ENCODE peak calls at places on chromosomes 3 and 15, in six cellular contexts. One of them, this sample, is unnamed.

GRCh38 chr3:160210799-160211221 is 14.4 kb upstream of the C3orf80 start:
- DNase-seq in NCI-H1092 treated with DMSO at 0.1 percent for 48 hours: no peak
- DNase-seq in A549: no peak
- DNase-seq in stromal cell of bone marrow: peak; percentile 54
- DNase-seq in MCF 10A: peak; percentile 56
- DNase-seq in natural killer cell: no peak
- DNase-seq in this sample: no peak

GRCh38 chr3:116444819-116445290 is 432 bp downstream of the LSAMP start:
- DNase-seq in natural killer cell: no peak
- DNase-seq in NCI-H1092 treated with DMSO at 0.1 percent for 48 hours: no peak
- DNase-seq in MCF 10A: no peak
- DNase-seq in A549: no peak
- DNase-seq in stromal cell of bone marrow: no peak
- DNase-seq in this sample: no peak

GRCh38 chr3:66095295-66096001 is 56.7 kb upstream of the MAGI1 start:
- DNase-seq in NCI-H1092 treated with DMSO at 0.1 percent for 48 hours: no peak
- DNase-seq in natural killer cell: no peak
- DNase-seq in stromal cell of bone marrow: peak; percentile 54
- DNase-seq in MCF 10A: no peak
- DNase-seq in A549: no peak
- DNase-seq in this sample: no peak

GRCh38 chr3:31364711-31365110 is 168.0 kb upstream of the STT3B start:
- DNase-seq in natural killer cell: no peak
- DNase-seq in NCI-H1092 treated with DMSO at 0.1 percent for 48 hours: no peak
- DNase-seq in MCF 10A: no peak
- DNase-seq in stromal cell of bone marrow: peak; percentile 54
- DNase-seq in A549: no peak
- DNase-seq in this sample: no peak

GRCh38 chr3:155281892-155282291 is 11.6 kb downstream of the STRIT1 start:
- DNase-seq in MCF 10A: no peak
- DNase-seq in NCI-H1092 treated with DMSO at 0.1 percent for 48 hours: no peak
- DNase-seq in stromal cell of bone marrow: peak; percentile 2
- DNase-seq in A549: no peak
- DNase-seq in natural killer cell: no peak
- DNase-seq in this sample: no peak

GRCh38 chr15:87631093-87631492 is 625.4 kb downstream of the NTRK3 start:
- DNase-seq in stromal cell of bone marrow: no peak
- DNase-seq in MCF 10A: no peak
- DNase-seq in A549: no peak
- DNase-seq in NCI-H1092 treated with DMSO at 0.1 percent for 48 hours: no peak
- DNase-seq in natural killer cell: no peak
- DNase-seq in this sample: no peak

GRCh38 chr3:10740954-10741353 is 75.1 kb upstream of the SLC6A11 start:
- DNase-seq in natural killer cell: no peak
- DNase-seq in stromal cell of bone marrow: no peak
- DNase-seq in NCI-H1092 treated with DMSO at 0.1 percent for 48 hours: no peak
- DNase-seq in A549: no peak
- DNase-seq in MCF 10A: no peak
- DNase-seq in this sample: no peak

GRCh38 chr3:99651561-99651960 is 13.2 kb downstream of the COL8A1 start:
- DNase-seq in stromal cell of bone marrow: no peak
- DNase-seq in natural killer cell: no peak
- DNase-seq in MCF 10A: peak; percentile 55
- DNase-seq in NCI-H1092 treated with DMSO at 0.1 percent for 48 hours: no peak
- DNase-seq in A549: no peak
- DNase-seq in this sample: no peak

GRCh38 chr3:149815318-149815717 is 2.3 kb downstream of the RNF13 start:
- DNase-seq in stromal cell of bone marrow: no peak
- DNase-seq in natural killer cell: no peak
- DNase-seq in MCF 10A: no peak
- DNase-seq in A549: no peak
- DNase-seq in NCI-H1092 treated with DMSO at 0.1 percent for 48 hours: no peak
- DNase-seq in this sample: no peak

GRCh38 chr3:148943531-148944200 is 47.7 kb upstream of the GYG1 start:
- DNase-seq in natural killer cell: no peak
- DNase-seq in stromal cell of bone marrow: peak; percentile 83
- DNase-seq in A549: peak; percentile 88
- DNase-seq in NCI-H1092 treated with DMSO at 0.1 percent for 48 hours: peak; percentile 73
- DNase-seq in MCF 10A: peak; percentile 91
- DNase-seq in this sample: peak; percentile 82

GRCh38 chr3:134598813-134599563 is 51.8 kb downstream of the KY start:
- DNase-seq in stromal cell of bone marrow: no peak
- DNase-seq in MCF 10A: no peak
- DNase-seq in natural killer cell: no peak
- DNase-seq in NCI-H1092 treated with DMSO at 0.1 percent for 48 hours: no peak
- DNase-seq in A549: no peak
- DNase-seq in this sample: no peak

GRCh38 chr3:113287111-113287817 is 75.9 kb downstream of the BOC start:
- DNase-seq in NCI-H1092 treated with DMSO at 0.1 percent for 48 hours: no peak
- DNase-seq in stromal cell of bone marrow: peak; percentile 52
- DNase-seq in MCF 10A: peak; percentile 71
- DNase-seq in natural killer cell: no peak
- DNase-seq in A549: peak; percentile 56
- DNase-seq in this sample: no peak

GRCh38 chr3:30604091-30604490 is 2.3 kb upstream of the TGFBR2 start:
- DNase-seq in stromal cell of bone marrow: no peak
- DNase-seq in MCF 10A: no peak
- DNase-seq in natural killer cell: no peak
- DNase-seq in NCI-H1092 treated with DMSO at 0.1 percent for 48 hours: no peak
- DNase-seq in A549: no peak
- DNase-seq in this sample: no peak

GRCh38 chr3:36800533-36801116 is 36.3 kb upstream of the DCLK3 start:
- DNase-seq in stromal cell of bone marrow: no peak
- DNase-seq in A549: no peak
- DNase-seq in natural killer cell: no peak
- DNase-seq in MCF 10A: no peak
- DNase-seq in NCI-H1092 treated with DMSO at 0.1 percent for 48 hours: no peak
- DNase-seq in this sample: no peak

GRCh38 chr15:65985387-65985786 is 116.1 kb downstream of the RAB11A start:
- DNase-seq in NCI-H1092 treated with DMSO at 0.1 percent for 48 hours: no peak
- DNase-seq in stromal cell of bone marrow: no peak
- DNase-seq in MCF 10A: no peak
- DNase-seq in A549: no peak
- DNase-seq in natural killer cell: no peak
- DNase-seq in this sample: no peak

GRCh38 chr15:48005921-48006541 is 114.8 kb upstream of the SLC24A5 start:
- DNase-seq in stromal cell of bone marrow: no peak
- DNase-seq in MCF 10A: peak; percentile 26
- DNase-seq in natural killer cell: no peak
- DNase-seq in A549: no peak
- DNase-seq in NCI-H1092 treated with DMSO at 0.1 percent for 48 hours: no peak
- DNase-seq in this sample: no peak

GRCh38 chr3:133644768-133645167 is 17.0 kb downstream of the TOPBP1 start:
- DNase-seq in natural killer cell: no peak
- DNase-seq in NCI-H1092 treated with DMSO at 0.1 percent for 48 hours: no peak
- DNase-seq in stromal cell of bone marrow: peak; percentile 47
- DNase-seq in A549: peak; percentile 30
- DNase-seq in MCF 10A: peak; percentile 73
- DNase-seq in this sample: no peak

GRCh38 chr3:134075568-134075825 is 45.8 kb upstream of the SLCO2A1 start:
- DNase-seq in natural killer cell: no peak
- DNase-seq in A549: no peak
- DNase-seq in MCF 10A: no peak
- DNase-seq in stromal cell of bone marrow: no peak
- DNase-seq in NCI-H1092 treated with DMSO at 0.1 percent for 48 hours: no peak
- DNase-seq in this sample: no peak

GRCh38 chr3:36394176-36394575 is 13.9 kb downstream of the STAC start:
- DNase-seq in NCI-H1092 treated with DMSO at 0.1 percent for 48 hours: no peak
- DNase-seq in A549: no peak
- DNase-seq in MCF 10A: no peak
- DNase-seq in stromal cell of bone marrow: no peak
- DNase-seq in natural killer cell: no peak
- DNase-seq in this sample: no peak

GRCh38 chr15:101808201-101808600 is 3.8 kb upstream of the OR4F15 start:
- DNase-seq in A549: no peak
- DNase-seq in NCI-H1092 treated with DMSO at 0.1 percent for 48 hours: peak; percentile 23
- DNase-seq in stromal cell of bone marrow: peak; percentile 6
- DNase-seq in MCF 10A: no peak
- DNase-seq in natural killer cell: no peak
- DNase-seq in this sample: no peak

GRCh38 chr3:111751961-111752360 is 107.1 kb upstream of the PHLDB2 start:
- DNase-seq in stromal cell of bone marrow: peak; percentile 80
- DNase-seq in A549: no peak
- DNase-seq in natural killer cell: no peak
- DNase-seq in NCI-H1092 treated with DMSO at 0.1 percent for 48 hours: no peak
- DNase-seq in MCF 10A: no peak
- DNase-seq in this sample: no peak

GRCh38 chr3:15795563-15796308 is 2.0 kb downstream of the ANKRD28 start:
- DNase-seq in MCF 10A: peak; percentile 58
- DNase-seq in A549: no peak
- DNase-seq in natural killer cell: no peak
- DNase-seq in NCI-H1092 treated with DMSO at 0.1 percent for 48 hours: no peak
- DNase-seq in stromal cell of bone marrow: peak; percentile 51
- DNase-seq in this sample: no peak

GRCh38 chr3:194984026-194984425 is 286.9 kb downstream of the XXYLT1 start:
- DNase-seq in stromal cell of bone marrow: no peak
- DNase-seq in natural killer cell: no peak
- DNase-seq in NCI-H1092 treated with DMSO at 0.1 percent for 48 hours: no peak
- DNase-seq in MCF 10A: no peak
- DNase-seq in A549: no peak
- DNase-seq in this sample: no peak

GRCh38 chr3:156575661-156576450 is 20.9 kb upstream of the SSR3 start:
- DNase-seq in A549: no peak
- DNase-seq in natural killer cell: no peak
- DNase-seq in stromal cell of bone marrow: no peak
- DNase-seq in NCI-H1092 treated with DMSO at 0.1 percent for 48 hours: no peak
- DNase-seq in MCF 10A: no peak
- DNase-seq in this sample: no peak

GRCh38 chr3:175898194-175898593 is 1039.1 kb downstream of the NAALADL2 start:
- DNase-seq in stromal cell of bone marrow: no peak
- DNase-seq in MCF 10A: no peak
- DNase-seq in A549: no peak
- DNase-seq in NCI-H1092 treated with DMSO at 0.1 percent for 48 hours: no peak
- DNase-seq in natural killer cell: no peak
- DNase-seq in this sample: no peak

GRCh38 chr3:139005356-139005993 is 593 bp downstream of the PRR23A start:
- DNase-seq in stromal cell of bone marrow: no peak
- DNase-seq in NCI-H1092 treated with DMSO at 0.1 percent for 48 hours: no peak
- DNase-seq in A549: no peak
- DNase-seq in natural killer cell: no peak
- DNase-seq in MCF 10A: no peak
- DNase-seq in this sample: no peak

GRCh38 chr3:52531636-52532516 is 1.8 kb downstream of the NT5DC2 start:
- DNase-seq in stromal cell of bone marrow: no peak
- DNase-seq in NCI-H1092 treated with DMSO at 0.1 percent for 48 hours: no peak
- DNase-seq in MCF 10A: no peak
- DNase-seq in A549: no peak
- DNase-seq in natural killer cell: peak; percentile 13
- DNase-seq in this sample: no peak

GRCh38 chr15:57237282-57237642 is 139.0 kb upstream of the CGNL1 start:
- DNase-seq in natural killer cell: no peak
- DNase-seq in NCI-H1092 treated with DMSO at 0.1 percent for 48 hours: peak; percentile 49
- DNase-seq in stromal cell of bone marrow: no peak
- DNase-seq in A549: no peak
- DNase-seq in MCF 10A: no peak
- DNase-seq in this sample: no peak

GRCh38 chr3:195467641-195468390 is 25.0 kb upstream of the ACAP2 start:
- DNase-seq in NCI-H1092 treated with DMSO at 0.1 percent for 48 hours: no peak
- DNase-seq in A549: no peak
- DNase-seq in stromal cell of bone marrow: no peak
- DNase-seq in MCF 10A: no peak
- DNase-seq in natural killer cell: no peak
- DNase-seq in this sample: no peak

GRCh38 chr3:13105851-13106250 is 32.6 kb upstream of the IQSEC1 start:
- DNase-seq in NCI-H1092 treated with DMSO at 0.1 percent for 48 hours: no peak
- DNase-seq in stromal cell of bone marrow: no peak
- DNase-seq in A549: no peak
- DNase-seq in natural killer cell: no peak
- DNase-seq in MCF 10A: no peak
- DNase-seq in this sample: no peak

This sample was measured in NCI-H2029.